ENCODE peak calls at places on chromosomes 11 and 22, in six cellular contexts. One of them, this sample, is unnamed. For H3K9me3, the result is how much of the 10 kb centered on the place peaks cover.

GRCh38 chr11:114478768-114479167 is 39.5 kb downstream of the REXO2 start:
- DNase-seq in heart left ventricle: no peak
- DNase-seq in lung: no peak
- DNase-seq in A549: no peak
- DNase-seq in naive thymus-derived CD4-positive, alpha-beta T cell: no peak
- DNase-seq in mammary epithelial cell: peak
- DNase-seq in this sample: no peak

GRCh38 chr11:21415566-21415965 is 746.2 kb downstream of the NELL1 start:
- DNase-seq in lung: no peak
- DNase-seq in mammary epithelial cell: no peak
- DNase-seq in naive thymus-derived CD4-positive, alpha-beta T cell: no peak
- DNase-seq in heart left ventricle: no peak
- DNase-seq in A549: no peak
- DNase-seq in this sample: no peak

GRCh38 chr11:77590194-77590591 is 440 bp downstream of the AQP11 start:
- DNase-seq in lung: peak
- DNase-seq in heart left ventricle: peak
- DNase-seq in naive thymus-derived CD4-positive, alpha-beta T cell: no peak
- DNase-seq in mammary epithelial cell: no peak
- DNase-seq in A549: peak
- DNase-seq in this sample: no peak

GRCh38 chr11:63901660-63902059 is 15.3 kb downstream of the RCOR2 start:
- DNase-seq in mammary epithelial cell: no peak
- DNase-seq in naive thymus-derived CD4-positive, alpha-beta T cell: no peak
- DNase-seq in heart left ventricle: no peak
- DNase-seq in A549: peak
- DNase-seq in lung: no peak
- DNase-seq in this sample: no peak

GRCh38 chr11:130806746-130807145 is 109.5 kb downstream of the SNX19 start:
- DNase-seq in lung: no peak
- DNase-seq in naive thymus-derived CD4-positive, alpha-beta T cell: no peak
- DNase-seq in A549: no peak
- DNase-seq in heart left ventricle: no peak
- DNase-seq in mammary epithelial cell: no peak
- DNase-seq in this sample: no peak

GRCh38 chr22:27378994-27379393 is 422.6 kb downstream of the MN1 start:
- DNase-seq in A549: no peak
- DNase-seq in naive thymus-derived CD4-positive, alpha-beta T cell: no peak
- DNase-seq in lung: peak
- DNase-seq in heart left ventricle: no peak
- DNase-seq in mammary epithelial cell: no peak
- DNase-seq in this sample: no peak

GRCh38 chr11:36073411-36074203 is 129.7 kb downstream of the LDLRAD3 start:
- DNase-seq in A549: no peak
- DNase-seq in mammary epithelial cell: peak
- DNase-seq in naive thymus-derived CD4-positive, alpha-beta T cell: no peak
- DNase-seq in heart left ventricle: peak
- DNase-seq in lung: no peak
- DNase-seq in this sample: no peak

GRCh38 chr11:128929991-128930390 is 12.7 kb downstream of the TP53AIP1 start:
- DNase-seq in lung: no peak
- DNase-seq in naive thymus-derived CD4-positive, alpha-beta T cell: no peak
- DNase-seq in mammary epithelial cell: no peak
- DNase-seq in heart left ventricle: no peak
- DNase-seq in A549: no peak
- DNase-seq in this sample: no peak

GRCh38 chr11:118396097-118396501 is 5.3 kb upstream of the ATP5MG start:
- DNase-seq in A549: no peak
- DNase-seq in lung: no peak
- DNase-seq in naive thymus-derived CD4-positive, alpha-beta T cell: no peak
- DNase-seq in mammary epithelial cell: no peak
- DNase-seq in heart left ventricle: no peak
- DNase-seq in this sample: no peak

GRCh38 chr11:129896062-129896461 is 684 bp upstream of the NFRKB start:
- DNase-seq in A549: no peak
- DNase-seq in heart left ventricle: no peak
- DNase-seq in lung: no peak
- DNase-seq in naive thymus-derived CD4-positive, alpha-beta T cell: no peak
- DNase-seq in mammary epithelial cell: no peak
- DNase-seq in this sample: no peak

GRCh38 chr11:119103793-119104192 is 2.1 kb upstream of the DPAGT1 start:
- DNase-seq in heart left ventricle: no peak
- DNase-seq in mammary epithelial cell: no peak
- DNase-seq in A549: no peak
- DNase-seq in naive thymus-derived CD4-positive, alpha-beta T cell: no peak
- DNase-seq in lung: no peak
- DNase-seq in this sample: no peak

GRCh38 chr11:21565283-21565682 is 627.6 kb upstream of the ANO5 start:
- DNase-seq in mammary epithelial cell: no peak
- DNase-seq in A549: no peak
- DNase-seq in naive thymus-derived CD4-positive, alpha-beta T cell: no peak
- DNase-seq in heart left ventricle: no peak
- DNase-seq in lung: no peak
- DNase-seq in this sample: no peak

GRCh38 chr22:50702261-50702671 is 29.6 kb downstream of the SHANK3 start:
- DNase-seq in mammary epithelial cell: no peak
- DNase-seq in A549: no peak
- DNase-seq in naive thymus-derived CD4-positive, alpha-beta T cell: no peak
- DNase-seq in heart left ventricle: no peak
- DNase-seq in lung: no peak
- DNase-seq in this sample: no peak

GRCh38 chr11:43923327-43924111 is 18.9 kb upstream of the C11orf96 start:
- DNase-seq in mammary epithelial cell: no peak
- DNase-seq in heart left ventricle: peak
- DNase-seq in lung: no peak
- DNase-seq in naive thymus-derived CD4-positive, alpha-beta T cell: no peak
- DNase-seq in A549: peak
- DNase-seq in this sample: no peak

GRCh38 chr11:66744485-66745355 is 15.7 kb upstream of the SPTBN2 start:
- DNase-seq in A549: peak
- DNase-seq in heart left ventricle: peak
- DNase-seq in naive thymus-derived CD4-positive, alpha-beta T cell: peak
- DNase-seq in mammary epithelial cell: peak
- DNase-seq in lung: peak
- DNase-seq in this sample: peak

GRCh38 chr11:130478204-130478701 is 29.8 kb downstream of the ADAMTS15 start:
- DNase-seq in heart left ventricle: peak
- DNase-seq in A549: peak
- DNase-seq in lung: peak
- DNase-seq in naive thymus-derived CD4-positive, alpha-beta T cell: no peak
- DNase-seq in mammary epithelial cell: peak
- DNase-seq in this sample: no peak

GRCh38 chr11:87315229-87315628 is 277.5 kb downstream of the TMEM135 start:
- DNase-seq in A549: no peak
- DNase-seq in lung: no peak
- DNase-seq in mammary epithelial cell: no peak
- DNase-seq in heart left ventricle: no peak
- DNase-seq in naive thymus-derived CD4-positive, alpha-beta T cell: no peak
- DNase-seq in this sample: no peak

GRCh38 chr11:35097814-35098213 is 41.2 kb upstream of the CD44 start:
- DNase-seq in lung: no peak
- DNase-seq in heart left ventricle: no peak
- DNase-seq in mammary epithelial cell: no peak
- DNase-seq in A549: no peak
- DNase-seq in naive thymus-derived CD4-positive, alpha-beta T cell: no peak
- DNase-seq in this sample: no peak

GRCh38 chr11:123111465-123111864 is 49.5 kb upstream of the HSPA8 start:
- DNase-seq in mammary epithelial cell: peak
- DNase-seq in lung: no peak
- DNase-seq in naive thymus-derived CD4-positive, alpha-beta T cell: peak
- DNase-seq in A549: peak
- DNase-seq in heart left ventricle: no peak
- DNase-seq in this sample: no peak

GRCh38 chr11:12249590-12250260 is 127.6 kb upstream of the PARVA start:
- DNase-seq in naive thymus-derived CD4-positive, alpha-beta T cell: no peak
- DNase-seq in heart left ventricle: no peak
- DNase-seq in mammary epithelial cell: no peak
- DNase-seq in A549: no peak
- DNase-seq in lung: peak
- DNase-seq in this sample: no peak

GRCh38 chr22:43837666-43838065 is 24.6 kb downstream of the SULT4A1 start:
- DNase-seq in lung: no peak
- DNase-seq in A549: no peak
- DNase-seq in heart left ventricle: no peak
- DNase-seq in naive thymus-derived CD4-positive, alpha-beta T cell: no peak
- DNase-seq in mammary epithelial cell: no peak
- DNase-seq in this sample: no peak

GRCh38 chr11:93216511-93217121 is 18.8 kb upstream of the SLC36A4 start:
- DNase-seq in lung: no peak
- DNase-seq in naive thymus-derived CD4-positive, alpha-beta T cell: no peak
- DNase-seq in mammary epithelial cell: no peak
- DNase-seq in heart left ventricle: no peak
- DNase-seq in A549: no peak
- DNase-seq in this sample: no peak

GRCh38 chr22:22689621-22690345 is 45.4 kb downstream of the GGTLC2 start:
- DNase-seq in naive thymus-derived CD4-positive, alpha-beta T cell: no peak
- DNase-seq in lung: no peak
- DNase-seq in mammary epithelial cell: no peak
- DNase-seq in heart left ventricle: no peak
- DNase-seq in A549: no peak
- DNase-seq in this sample: no peak

GRCh38 chr22:24434472-24435322 is 7.3 kb downstream of the ADORA2A start:
- DNase-seq in mammary epithelial cell: no peak
- DNase-seq in A549: no peak
- DNase-seq in naive thymus-derived CD4-positive, alpha-beta T cell: peak
- DNase-seq in lung: no peak
- DNase-seq in heart left ventricle: peak
- DNase-seq in this sample: peak

GRCh38 chr11:123055132-123055924 is 6.6 kb downstream of the HSPA8 start:
- DNase-seq in A549: no peak
- DNase-seq in naive thymus-derived CD4-positive, alpha-beta T cell: no peak
- DNase-seq in heart left ventricle: no peak
- DNase-seq in mammary epithelial cell: no peak
- DNase-seq in lung: no peak
- DNase-seq in this sample: no peak

GRCh38 chr22:19571995-19572394 is 47.8 kb upstream of the CLDN5 start:
- DNase-seq in mammary epithelial cell: peak
- DNase-seq in lung: no peak
- DNase-seq in naive thymus-derived CD4-positive, alpha-beta T cell: no peak
- DNase-seq in heart left ventricle: peak
- DNase-seq in A549: no peak
- DNase-seq in this sample: no peak

GRCh38 chr22:35589071-35589735 is 27.9 kb downstream of the MB start:
- DNase-seq in lung: peak
- DNase-seq in A549: peak
- DNase-seq in heart left ventricle: no peak
- DNase-seq in naive thymus-derived CD4-positive, alpha-beta T cell: no peak
- DNase-seq in mammary epithelial cell: peak
- DNase-seq in this sample: no peak

GRCh38 chr11:33735166-33735425 is 1.1 kb downstream of the CD59 start:
- DNase-seq in lung: no peak
- DNase-seq in mammary epithelial cell: no peak
- DNase-seq in A549: no peak
- DNase-seq in heart left ventricle: no peak
- DNase-seq in naive thymus-derived CD4-positive, alpha-beta T cell: peak
- DNase-seq in this sample: no peak

GRCh38 chr22:20953668-20954500 is 13.2 kb upstream of the AIFM3 start:
- DNase-seq in mammary epithelial cell: peak
- DNase-seq in A549: peak
- DNase-seq in naive thymus-derived CD4-positive, alpha-beta T cell: no peak
- DNase-seq in heart left ventricle: no peak
- DNase-seq in lung: no peak
- DNase-seq in this sample: no peak

GRCh38 chr11:132911186-132911585 is 621.1 kb downstream of the OPCML start:
- DNase-seq in lung: no peak
- DNase-seq in mammary epithelial cell: peak
- DNase-seq in A549: peak
- DNase-seq in naive thymus-derived CD4-positive, alpha-beta T cell: no peak
- DNase-seq in heart left ventricle: no peak
- DNase-seq in this sample: no peak
- H3K9me3 ChIP-seq in lung: under half
- H3K9me3 ChIP-seq in mammary epithelial cell: under half
- H3K9me3 ChIP-seq in A549: under half
- H3K9me3 ChIP-seq in naive thymus-derived CD4-positive, alpha-beta T cell: under half
- H3K9me3 ChIP-seq in heart left ventricle: under half
- H3K9me3 ChIP-seq in this sample: under half

GRCh38 chr22:47569389-47570299 is 807.2 kb downstream of the TBC1D22A start:
- DNase-seq in naive thymus-derived CD4-positive, alpha-beta T cell: no peak
- DNase-seq in heart left ventricle: no peak
- DNase-seq in A549: no peak
- DNase-seq in mammary epithelial cell: no peak
- DNase-seq in lung: no peak
- DNase-seq in this sample: no peak
- H3K9me3 ChIP-seq in naive thymus-derived CD4-positive, alpha-beta T cell: under half
- H3K9me3 ChIP-seq in heart left ventricle: under half
- H3K9me3 ChIP-seq in A549: under half
- H3K9me3 ChIP-seq in mammary epithelial cell: under half
- H3K9me3 ChIP-seq in lung: under half
- H3K9me3 ChIP-seq in this sample: under half

GRCh38 chr11:70854891-70855556 is 397.4 kb downstream of the SHANK2 start:
- DNase-seq in lung: no peak
- DNase-seq in heart left ventricle: no peak
- DNase-seq in A549: no peak
- DNase-seq in mammary epithelial cell: no peak
- DNase-seq in naive thymus-derived CD4-positive, alpha-beta T cell: no peak
- DNase-seq in this sample: no peak

GRCh38 chr11:70854201-70854600 is 398.2 kb downstream of the SHANK2 start:
- DNase-seq in heart left ventricle: no peak
- DNase-seq in lung: no peak
- DNase-seq in mammary epithelial cell: no peak
- DNase-seq in naive thymus-derived CD4-positive, alpha-beta T cell: no peak
- DNase-seq in A549: no peak
- DNase-seq in this sample: no peak

GRCh38 chr11:70851907-70852306 is 400.5 kb downstream of the SHANK2 start:
- DNase-seq in mammary epithelial cell: no peak
- DNase-seq in A549: no peak
- DNase-seq in lung: no peak
- DNase-seq in heart left ventricle: no peak
- DNase-seq in naive thymus-derived CD4-positive, alpha-beta T cell: no peak
- DNase-seq in this sample: no peak

GRCh38 chr11:70851308-70851707 is 401.1 kb downstream of the SHANK2 start:
- DNase-seq in heart left ventricle: no peak
- DNase-seq in naive thymus-derived CD4-positive, alpha-beta T cell: no peak
- DNase-seq in lung: no peak
- DNase-seq in mammary epithelial cell: no peak
- DNase-seq in A549: no peak
- DNase-seq in this sample: no peak

GRCh38 chr11:70853103-70853830 is 399.1 kb downstream of the SHANK2 start:
- DNase-seq in A549: no peak
- DNase-seq in mammary epithelial cell: no peak
- DNase-seq in heart left ventricle: no peak
- DNase-seq in naive thymus-derived CD4-positive, alpha-beta T cell: no peak
- DNase-seq in lung: no peak
- DNase-seq in this sample: no peak
- H3K9me3 ChIP-seq in A549: under half
- H3K9me3 ChIP-seq in mammary epithelial cell: under half
- H3K9me3 ChIP-seq in heart left ventricle: under half
- H3K9me3 ChIP-seq in naive thymus-derived CD4-positive, alpha-beta T cell: under half
- H3K9me3 ChIP-seq in lung: under half
- H3K9me3 ChIP-seq in this sample: under half

DNA sequence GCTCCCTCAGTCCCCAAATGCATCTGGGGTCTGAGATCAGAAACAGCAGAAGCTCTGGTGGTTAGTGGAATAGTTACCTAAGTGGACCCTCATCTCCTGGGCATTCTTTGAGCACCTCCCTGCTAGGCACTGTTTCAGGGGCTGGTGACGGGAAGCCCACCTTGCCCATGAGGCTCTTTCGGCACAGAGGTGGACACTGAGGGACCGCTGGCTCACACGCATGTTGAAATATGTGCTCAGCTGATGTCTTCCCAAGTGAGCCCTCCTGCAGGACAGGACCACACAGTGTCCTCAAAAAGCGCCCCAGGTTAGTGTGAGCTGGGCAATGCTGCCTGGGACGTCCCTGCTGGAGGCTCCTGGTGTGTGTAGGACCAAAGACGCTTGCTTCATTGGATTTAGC is 1379.9 kb downstream of the TBC1D22A start:
- DNase-seq in naive thymus-derived CD4-positive, alpha-beta T cell: no peak
- DNase-seq in A549: no peak
- DNase-seq in heart left ventricle: no peak
- DNase-seq in lung: no peak
- DNase-seq in mammary epithelial cell: no peak
- DNase-seq in this sample: no peak
- H3K9me3 ChIP-seq in naive thymus-derived CD4-positive, alpha-beta T cell: under half
- H3K9me3 ChIP-seq in A549: under half
- H3K9me3 ChIP-seq in heart left ventricle: under half
- H3K9me3 ChIP-seq in lung: under half
- H3K9me3 ChIP-seq in mammary epithelial cell: half or more
- H3K9me3 ChIP-seq in this sample: under half

This sample was measured in T-helper 17 cell.